ENCODE peak calls at places on chromosomes 1 and 21, in five cellular contexts. One of them, this sample, is unnamed.

GRCh38 chr1:114091711-114092110 is 62.0 kb downstream of the SYT6 start:
- DNase-seq in NCI-H2107: no peak
- DNase-seq in neural crest cell: no peak
- DNase-seq in PC-3: no peak
- DNase-seq in kidney tubule cell: no peak
- DNase-seq in this sample: no peak

GRCh38 chr21:15761508-15762100 is 31.8 kb downstream of the USP25 start:
- DNase-seq in NCI-H2107: no peak
- DNase-seq in neural crest cell: no peak
- DNase-seq in PC-3: no peak
- DNase-seq in kidney tubule cell: peak; percentile 11
- DNase-seq in this sample: peak; percentile 32

GRCh38 chr1:156839426-156840109 is 19.3 kb downstream of the INSRR start:
- DNase-seq in NCI-H2107: no peak
- DNase-seq in neural crest cell: no peak
- DNase-seq in PC-3: no peak
- DNase-seq in kidney tubule cell: no peak
- DNase-seq in this sample: no peak

GRCh38 chr21:32494946-32495703 is 82.6 kb downstream of the EVA1C start:
- DNase-seq in NCI-H2107: no peak
- DNase-seq in neural crest cell: no peak
- DNase-seq in PC-3: peak; percentile 89
- DNase-seq in kidney tubule cell: no peak
- DNase-seq in this sample: peak; percentile 10

GRCh38 chr1:205435904-205436573 is 14.2 kb upstream of the LEMD1 start:
- DNase-seq in NCI-H2107: no peak
- DNase-seq in neural crest cell: no peak
- DNase-seq in PC-3: no peak
- DNase-seq in kidney tubule cell: no peak
- DNase-seq in this sample: no peak

GRCh38 chr1:32091176-32091575 is 16.7 kb upstream of the KPNA6 start:
- DNase-seq in NCI-H2107: no peak
- DNase-seq in neural crest cell: no peak
- DNase-seq in PC-3: no peak
- DNase-seq in kidney tubule cell: no peak
- DNase-seq in this sample: no peak

GRCh38 chr1:166874464-166874863 is 1.6 kb downstream of the TADA1 start:
- DNase-seq in NCI-H2107: no peak
- DNase-seq in neural crest cell: no peak
- DNase-seq in PC-3: no peak
- DNase-seq in kidney tubule cell: no peak
- DNase-seq in this sample: no peak

GRCh38 chr1:232016636-232017035 is 390.0 kb downstream of the DISC1 start:
- DNase-seq in NCI-H2107: no peak
- DNase-seq in neural crest cell: no peak
- DNase-seq in PC-3: no peak
- DNase-seq in kidney tubule cell: no peak
- DNase-seq in this sample: no peak

GRCh38 chr1:58033311-58033710 is 513.2 kb downstream of the OMA1 start:
- DNase-seq in NCI-H2107: no peak
- DNase-seq in neural crest cell: no peak
- DNase-seq in PC-3: no peak
- DNase-seq in kidney tubule cell: no peak
- DNase-seq in this sample: no peak

GRCh38 chr1:93798301-93798700 is 80.7 kb downstream of the DNTTIP2 start:
- DNase-seq in NCI-H2107: no peak
- DNase-seq in neural crest cell: no peak
- DNase-seq in PC-3: peak; percentile 98
- DNase-seq in kidney tubule cell: peak; percentile 47
- DNase-seq in this sample: no peak

GRCh38 chr1:199931666-199932377 is 95.7 kb upstream of the NR5A2 start:
- DNase-seq in NCI-H2107: no peak
- DNase-seq in neural crest cell: no peak
- DNase-seq in PC-3: peak; percentile 81
- DNase-seq in kidney tubule cell: no peak
- DNase-seq in this sample: no peak

GRCh38 chr21:44527983-44528633 is 11.9 kb downstream of the KRTAP10-1 start:
- DNase-seq in NCI-H2107: no peak
- DNase-seq in neural crest cell: no peak
- DNase-seq in PC-3: no peak
- DNase-seq in kidney tubule cell: no peak
- DNase-seq in this sample: no peak

GRCh38 chr1:1116701-1117468 is 996 bp upstream of the C1orf159 start:
- DNase-seq in NCI-H2107: no peak
- DNase-seq in neural crest cell: no peak
- DNase-seq in PC-3: peak; percentile 20
- DNase-seq in kidney tubule cell: peak; percentile 19
- DNase-seq in this sample: no peak

GRCh38 chr21:15631342-15631741 is 98.4 kb upstream of the USP25 start:
- DNase-seq in NCI-H2107: no peak
- DNase-seq in neural crest cell: no peak
- DNase-seq in PC-3: peak; percentile 81
- DNase-seq in kidney tubule cell: peak; percentile 42
- DNase-seq in this sample: peak; percentile 43

GRCh38 chr1:62139410-62139809 is 55.2 kb upstream of the L1TD1 start:
- DNase-seq in NCI-H2107: no peak
- DNase-seq in neural crest cell: no peak
- DNase-seq in PC-3: no peak
- DNase-seq in kidney tubule cell: no peak
- DNase-seq in this sample: no peak

GRCh38 chr1:17768651-17769241 is 13.6 kb downstream of the ACTL8 start:
- DNase-seq in NCI-H2107: no peak
- DNase-seq in neural crest cell: no peak
- DNase-seq in PC-3: peak; percentile 64
- DNase-seq in kidney tubule cell: peak; percentile 84
- DNase-seq in this sample: peak; percentile 43

This sample was measured in hepatocyte.